ENCODE peak calls at places on chromosomes 13 and 19, in four cellular contexts. One of them, this sample, is unnamed.

GRCh38 chr13:20825476-20825875 is 51.7 kb upstream of the EEF1AKMT1 start:
- DNase-seq in NCI-H345: no peak
- DNase-seq in activated naive CD8-positive, alpha-beta T cell treated with anti-CD3 and anti-CD28 coated beads, Interleukin-2, amount 50 U/mL, for 24 hours: no peak
- DNase-seq in cerebellar nuclear complex: no peak
- DNase-seq in this sample: no peak

GRCh38 chr13:29507356-29507755 is 88.1 kb downstream of the SLC7A1 start:
- DNase-seq in activated naive CD8-positive, alpha-beta T cell treated with anti-CD3 and anti-CD28 coated beads, Interleukin-2, amount 50 U/mL, for 24 hours: no peak
- DNase-seq in cerebellar nuclear complex: no peak
- DNase-seq in NCI-H345: peak; percentile 68
- DNase-seq in this sample: no peak

GRCh38 chr13:107370036-107370785 is 802.3 kb upstream of the ARGLU1 start:
- DNase-seq in NCI-H345: no peak
- DNase-seq in cerebellar nuclear complex: no peak
- DNase-seq in activated naive CD8-positive, alpha-beta T cell treated with anti-CD3 and anti-CD28 coated beads, Interleukin-2, amount 50 U/mL, for 24 hours: no peak
- DNase-seq in this sample: no peak

GRCh38 chr13:23323946-23324709 is 109.4 kb downstream of the SACS start:
- DNase-seq in NCI-H345: no peak
- DNase-seq in activated naive CD8-positive, alpha-beta T cell treated with anti-CD3 and anti-CD28 coated beads, Interleukin-2, amount 50 U/mL, for 24 hours: no peak
- DNase-seq in cerebellar nuclear complex: no peak
- DNase-seq in this sample: no peak

GRCh38 chr19:44723952-44724319 is 24.6 kb upstream of the BCL3 start:
- DNase-seq in NCI-H345: peak; percentile 26
- DNase-seq in cerebellar nuclear complex: no peak
- DNase-seq in activated naive CD8-positive, alpha-beta T cell treated with anti-CD3 and anti-CD28 coated beads, Interleukin-2, amount 50 U/mL, for 24 hours: peak; percentile 79
- DNase-seq in this sample: peak; percentile 81

GRCh38 chr13:28889317-28889716 is 69.2 kb downstream of the MTUS2 start:
- DNase-seq in cerebellar nuclear complex: no peak
- DNase-seq in activated naive CD8-positive, alpha-beta T cell treated with anti-CD3 and anti-CD28 coated beads, Interleukin-2, amount 50 U/mL, for 24 hours: no peak
- DNase-seq in NCI-H345: no peak
- DNase-seq in this sample: no peak

GRCh38 chr13:68107667-68108066 is 877.5 kb upstream of the PCDH9 start:
- DNase-seq in activated naive CD8-positive, alpha-beta T cell treated with anti-CD3 and anti-CD28 coated beads, Interleukin-2, amount 50 U/mL, for 24 hours: no peak
- DNase-seq in cerebellar nuclear complex: no peak
- DNase-seq in NCI-H345: no peak
- DNase-seq in this sample: no peak

GRCh38 chr19:2083174-2083854 is 12.8 kb downstream of the MOB3A start:
- DNase-seq in activated naive CD8-positive, alpha-beta T cell treated with anti-CD3 and anti-CD28 coated beads, Interleukin-2, amount 50 U/mL, for 24 hours: peak; percentile 64
- DNase-seq in NCI-H345: peak; percentile 16
- DNase-seq in cerebellar nuclear complex: no peak
- DNase-seq in this sample: peak; percentile 69

GRCh38 chr19:18274303-18274775 is at the start of gene IQCN:
- DNase-seq in cerebellar nuclear complex: no peak
- DNase-seq in activated naive CD8-positive, alpha-beta T cell treated with anti-CD3 and anti-CD28 coated beads, Interleukin-2, amount 50 U/mL, for 24 hours: peak; percentile 55
- DNase-seq in NCI-H345: no peak
- DNase-seq in this sample: no peak

GRCh38 chr13:42969558-42970172 is 22.4 kb downstream of the EPSTI1 start:
- DNase-seq in activated naive CD8-positive, alpha-beta T cell treated with anti-CD3 and anti-CD28 coated beads, Interleukin-2, amount 50 U/mL, for 24 hours: peak; percentile 89
- DNase-seq in cerebellar nuclear complex: no peak
- DNase-seq in NCI-H345: peak; percentile 17
- DNase-seq in this sample: peak; percentile 79

GRCh38 chr13:101127741-101128353 is 288.5 kb downstream of the NALCN start:
- DNase-seq in NCI-H345: peak; percentile 34
- DNase-seq in cerebellar nuclear complex: no peak
- DNase-seq in activated naive CD8-positive, alpha-beta T cell treated with anti-CD3 and anti-CD28 coated beads, Interleukin-2, amount 50 U/mL, for 24 hours: peak; percentile 9
- DNase-seq in this sample: no peak

GRCh38 chr19:18001837-18002345 is 6.1 kb upstream of the ARRDC2 start:
- DNase-seq in activated naive CD8-positive, alpha-beta T cell treated with anti-CD3 and anti-CD28 coated beads, Interleukin-2, amount 50 U/mL, for 24 hours: no peak
- DNase-seq in cerebellar nuclear complex: no peak
- DNase-seq in NCI-H345: no peak
- DNase-seq in this sample: no peak

GRCh38 chr19:40778865-40779284 is 828 bp downstream of the RAB4B start:
- DNase-seq in activated naive CD8-positive, alpha-beta T cell treated with anti-CD3 and anti-CD28 coated beads, Interleukin-2, amount 50 U/mL, for 24 hours: no peak
- DNase-seq in NCI-H345: no peak
- DNase-seq in cerebellar nuclear complex: no peak
- DNase-seq in this sample: no peak

GRCh38 chr13:50422181-50423148 is 407.2 kb downstream of the KCNRG start:
- DNase-seq in cerebellar nuclear complex: no peak
- DNase-seq in NCI-H345: no peak
- DNase-seq in activated naive CD8-positive, alpha-beta T cell treated with anti-CD3 and anti-CD28 coated beads, Interleukin-2, amount 50 U/mL, for 24 hours: no peak
- DNase-seq in this sample: no peak

GRCh38 chr13:84037937-84038464 is 155.7 kb upstream of the SLITRK1 start:
- DNase-seq in cerebellar nuclear complex: no peak
- DNase-seq in NCI-H345: peak; percentile 35
- DNase-seq in activated naive CD8-positive, alpha-beta T cell treated with anti-CD3 and anti-CD28 coated beads, Interleukin-2, amount 50 U/mL, for 24 hours: no peak
- DNase-seq in this sample: no peak

GRCh38 chr19:39077323-39077722 is 6.8 kb upstream of the ACP7 start:
- DNase-seq in cerebellar nuclear complex: no peak
- DNase-seq in NCI-H345: no peak
- DNase-seq in activated naive CD8-positive, alpha-beta T cell treated with anti-CD3 and anti-CD28 coated beads, Interleukin-2, amount 50 U/mL, for 24 hours: no peak
- DNase-seq in this sample: no peak

GRCh38 chr13:79874396-79875360 is 393.7 kb downstream of the NDFIP2 start:
- DNase-seq in NCI-H345: no peak
- DNase-seq in activated naive CD8-positive, alpha-beta T cell treated with anti-CD3 and anti-CD28 coated beads, Interleukin-2, amount 50 U/mL, for 24 hours: no peak
- DNase-seq in cerebellar nuclear complex: no peak
- DNase-seq in this sample: no peak

GRCh38 chr19:36488816-36489138 is 584 bp downstream of the ZNF566 start:
- DNase-seq in NCI-H345: peak; percentile 69
- DNase-seq in activated naive CD8-positive, alpha-beta T cell treated with anti-CD3 and anti-CD28 coated beads, Interleukin-2, amount 50 U/mL, for 24 hours: no peak
- DNase-seq in cerebellar nuclear complex: no peak
- DNase-seq in this sample: peak; percentile 53

GRCh38 chr19:49064029-49064629 is 489 bp downstream of the NTF4 start:
- DNase-seq in cerebellar nuclear complex: no peak
- DNase-seq in activated naive CD8-positive, alpha-beta T cell treated with anti-CD3 and anti-CD28 coated beads, Interleukin-2, amount 50 U/mL, for 24 hours: no peak
- DNase-seq in NCI-H345: no peak
- DNase-seq in this sample: no peak

GRCh38 chr19:15181394-15181793 is 19.4 kb downstream of the NOTCH3 start:
- DNase-seq in NCI-H345: peak; percentile 55
- DNase-seq in activated naive CD8-positive, alpha-beta T cell treated with anti-CD3 and anti-CD28 coated beads, Interleukin-2, amount 50 U/mL, for 24 hours: no peak
- DNase-seq in cerebellar nuclear complex: no peak
- DNase-seq in this sample: no peak

GRCh38 chr13:33193428-33193974 is 92.1 kb downstream of the STARD13 start:
- DNase-seq in cerebellar nuclear complex: no peak
- DNase-seq in NCI-H345: no peak
- DNase-seq in activated naive CD8-positive, alpha-beta T cell treated with anti-CD3 and anti-CD28 coated beads, Interleukin-2, amount 50 U/mL, for 24 hours: no peak
- DNase-seq in this sample: no peak

GRCh38 chr13:75481176-75482069 is 546 bp downstream of the TBC1D4 start:
- DNase-seq in NCI-H345: peak; percentile 62
- DNase-seq in cerebellar nuclear complex: no peak
- DNase-seq in activated naive CD8-positive, alpha-beta T cell treated with anti-CD3 and anti-CD28 coated beads, Interleukin-2, amount 50 U/mL, for 24 hours: peak; percentile 45
- DNase-seq in this sample: peak; percentile 4

GRCh38 chr13:110819203-110820014 is 95.5 kb downstream of the ANKRD10 start:
- DNase-seq in NCI-H345: peak; percentile 67
- DNase-seq in activated naive CD8-positive, alpha-beta T cell treated with anti-CD3 and anti-CD28 coated beads, Interleukin-2, amount 50 U/mL, for 24 hours: peak; percentile 83
- DNase-seq in cerebellar nuclear complex: no peak
- DNase-seq in this sample: peak; percentile 78

GRCh38 chr19:1259873-1260748 is 9.0 kb upstream of the CIRBP start:
- DNase-seq in activated naive CD8-positive, alpha-beta T cell treated with anti-CD3 and anti-CD28 coated beads, Interleukin-2, amount 50 U/mL, for 24 hours: peak; percentile 72
- DNase-seq in NCI-H345: no peak
- DNase-seq in cerebellar nuclear complex: no peak
- DNase-seq in this sample: peak; percentile 58

GRCh38 chr13:99528547-99528946 is 27.3 kb downstream of the TM9SF2 start:
- DNase-seq in NCI-H345: peak; percentile 17
- DNase-seq in activated naive CD8-positive, alpha-beta T cell treated with anti-CD3 and anti-CD28 coated beads, Interleukin-2, amount 50 U/mL, for 24 hours: no peak
- DNase-seq in cerebellar nuclear complex: no peak
- DNase-seq in this sample: no peak

GRCh38 chr19:43300876-43301765 is 31.8 kb upstream of the PSG9 start:
- DNase-seq in activated naive CD8-positive, alpha-beta T cell treated with anti-CD3 and anti-CD28 coated beads, Interleukin-2, amount 50 U/mL, for 24 hours: no peak
- DNase-seq in cerebellar nuclear complex: no peak
- DNase-seq in NCI-H345: no peak
- DNase-seq in this sample: no peak

GRCh38 chr13:29369060-29369743 is 226.3 kb downstream of the SLC7A1 start:
- DNase-seq in cerebellar nuclear complex: no peak
- DNase-seq in NCI-H345: peak; percentile 38
- DNase-seq in activated naive CD8-positive, alpha-beta T cell treated with anti-CD3 and anti-CD28 coated beads, Interleukin-2, amount 50 U/mL, for 24 hours: no peak
- DNase-seq in this sample: no peak

GRCh38 chr13:33224686-33225085 is 60.9 kb downstream of the STARD13 start:
- DNase-seq in NCI-H345: no peak
- DNase-seq in activated naive CD8-positive, alpha-beta T cell treated with anti-CD3 and anti-CD28 coated beads, Interleukin-2, amount 50 U/mL, for 24 hours: no peak
- DNase-seq in cerebellar nuclear complex: no peak
- DNase-seq in this sample: no peak

GRCh38 chr13:112685856-112686255 is 4.0 kb upstream of the ATP11A start:
- DNase-seq in NCI-H345: no peak
- DNase-seq in activated naive CD8-positive, alpha-beta T cell treated with anti-CD3 and anti-CD28 coated beads, Interleukin-2, amount 50 U/mL, for 24 hours: no peak
- DNase-seq in cerebellar nuclear complex: no peak
- DNase-seq in this sample: no peak

GRCh38 chr13:42762917-42763316 is 18.5 kb upstream of the FAM216B start:
- DNase-seq in activated naive CD8-positive, alpha-beta T cell treated with anti-CD3 and anti-CD28 coated beads, Interleukin-2, amount 50 U/mL, for 24 hours: no peak
- DNase-seq in cerebellar nuclear complex: no peak
- DNase-seq in NCI-H345: no peak
- DNase-seq in this sample: no peak

GRCh38 chr19:11377237-11377636 is 2.8 kb downstream of the SWSAP1 start:
- DNase-seq in cerebellar nuclear complex: no peak
- DNase-seq in activated naive CD8-positive, alpha-beta T cell treated with anti-CD3 and anti-CD28 coated beads, Interleukin-2, amount 50 U/mL, for 24 hours: peak; percentile 14
- DNase-seq in NCI-H345: no peak
- DNase-seq in this sample: no peak

GRCh38 chr19:45601524-45602522 is at the start of gene GPR4:
- DNase-seq in NCI-H345: no peak
- DNase-seq in activated naive CD8-positive, alpha-beta T cell treated with anti-CD3 and anti-CD28 coated beads, Interleukin-2, amount 50 U/mL, for 24 hours: no peak
- DNase-seq in cerebellar nuclear complex: no peak
- DNase-seq in this sample: no peak

GRCh38 chr19:14167594-14168138 is 31.3 kb upstream of the ASF1B start:
- DNase-seq in activated naive CD8-positive, alpha-beta T cell treated with anti-CD3 and anti-CD28 coated beads, Interleukin-2, amount 50 U/mL, for 24 hours: peak; percentile 17
- DNase-seq in NCI-H345: no peak
- DNase-seq in cerebellar nuclear complex: no peak
- DNase-seq in this sample: peak; percentile 28

GRCh38 chr19:16118489-16119033 is 6.9 kb downstream of the RAB8A start:
- DNase-seq in activated naive CD8-positive, alpha-beta T cell treated with anti-CD3 and anti-CD28 coated beads, Interleukin-2, amount 50 U/mL, for 24 hours: peak; percentile 65
- DNase-seq in NCI-H345: no peak
- DNase-seq in cerebellar nuclear complex: no peak
- DNase-seq in this sample: peak; percentile 51

GRCh38 chr19:17490411-17490810 is 20.1 kb downstream of the SLC27A1 start:
- DNase-seq in cerebellar nuclear complex: no peak
- DNase-seq in activated naive CD8-positive, alpha-beta T cell treated with anti-CD3 and anti-CD28 coated beads, Interleukin-2, amount 50 U/mL, for 24 hours: no peak
- DNase-seq in NCI-H345: no peak
- DNase-seq in this sample: peak; percentile 18

GRCh38 chr13:112131081-112131739 is 64.3 kb downstream of the SOX1 start:
- DNase-seq in NCI-H345: no peak
- DNase-seq in activated naive CD8-positive, alpha-beta T cell treated with anti-CD3 and anti-CD28 coated beads, Interleukin-2, amount 50 U/mL, for 24 hours: no peak
- DNase-seq in cerebellar nuclear complex: no peak
- DNase-seq in this sample: no peak

This sample was measured in activated naive CD4-positive, alpha-beta T cell treated with Interleukin-2 at 50 U/mL for 16 hours.